ENCODE peak calls at places on chromosomes 3 and 15, in six cellular contexts. G, S, M, F, J and W are unnamed samples.

GRCh38 chr3:133895208-133896001 is at the start of gene RAB6B:
- DNase-seq in G (no peak), S (peak), M (no peak), F (no peak), J (peak), W (no peak)

GRCh38 chr15:20357139-20358065 is 184.2 kb downstream of the GOLGA6L6 start:
- DNase-seq in G (no peak), S (no peak), M (no peak), F (no peak), J (no peak), W (no peak)

GRCh38 chr3:127162947-127163645 is 29.8 kb upstream of the PRR23E start:
- DNase-seq in G (no peak), S (no peak), M (no peak), F (no peak), J (no peak), W (no peak)

GRCh38 chr3:115245899-115246298 is 98.8 kb upstream of the ZBTB20 start:
- DNase-seq in G (no peak), S (no peak), M (no peak), F (no peak), J (no peak), W (no peak)

GRCh38 chr15:52153900-52154895 is 37.0 kb downstream of the GNB5 start:
- DNase-seq in G (no peak), S (no peak), M (no peak), F (no peak), J (no peak), W (no peak)

GRCh38 chr3:188153498-188153948 is 434 bp upstream of the LPP start:
- DNase-seq in G (peak), S (peak), M (no peak), F (no peak), J (no peak), W (peak)

GRCh38 chr3:33074217-33075067 is 22.5 kb downstream of the GLB1 start:
- DNase-seq in G (peak), S (peak), M (peak), F (peak), J (peak), W (peak)

GRCh38 chr3:99627062-99627826 is 11.2 kb upstream of the COL8A1 start:
- DNase-seq in G (no peak), S (no peak), M (no peak), F (no peak), J (no peak), W (no peak)

GRCh38 chr15:31974154-31974794 is 56.0 kb upstream of the CHRNA7 start:
- DNase-seq in G (no peak), S (no peak), M (no peak), F (no peak), J (no peak), W (no peak)

GRCh38 chr3:141454906-141455602 is 31.8 kb upstream of the RASA2 start:
- DNase-seq in G (peak), S (peak), M (no peak), F (peak), J (no peak), W (no peak)

GRCh38 chr15:48811325-48811938 is 563 bp upstream of the CEP152 start:
- DNase-seq in G (no peak), S (peak), M (no peak), F (no peak), J (no peak), W (no peak)

GRCh38 chr15:66603301-66604179 is 37.7 kb upstream of the LCTL start:
- DNase-seq in G (peak), S (peak), M (peak), F (peak), J (peak), W (peak)

GRCh38 chr15:61682891-61683500 is 377.3 kb downstream of the VPS13C start:
- DNase-seq in G (no peak), S (no peak), M (no peak), F (no peak), J (no peak), W (no peak)

GRCh38 chr3:167787440-167787839 is 51.9 kb downstream of the SERPINI1 start:
- DNase-seq in G (no peak), S (no peak), M (no peak), F (no peak), J (no peak), W (no peak)

GRCh38 chr3:120678331-120678845 is 3.7 kb downstream of the HGD start:
- DNase-seq in G (peak), S (no peak), M (no peak), F (no peak), J (no peak), W (no peak)

GRCh38 chr3:167989999-167990398 is 105.7 kb downstream of the GOLIM4 start:
- DNase-seq in G (no peak), S (no peak), M (no peak), F (no peak), J (no peak), W (no peak)

GRCh38 chr15:58443291-58443690 is 11.5 kb downstream of the LIPC start:
- DNase-seq in G (no peak), S (no peak), M (no peak), F (no peak), J (no peak), W (no peak)